ENCODE peak calls at places on chromosomes 6 and 20, in five cellular contexts. One of them, this sample, is unnamed.

GRCh38 chr20:62156592-62157386 is 13.2 kb downstream of the SS18L1 start:
- DNase-seq in H1: no peak
- DNase-seq in stomach: peak; percentile 60
- DNase-seq in sigmoid colon: no peak
- DNase-seq in GM12892: peak; percentile 87
- DNase-seq in this sample: no peak

GRCh38 chr6:75480425-75480824 is 13.2 kb downstream of the FILIP1 start:
- DNase-seq in sigmoid colon: no peak
- DNase-seq in H1: no peak
- DNase-seq in GM12892: no peak
- DNase-seq in stomach: no peak
- DNase-seq in this sample: no peak

GRCh38 chr20:54047048-54047447 is 23.3 kb downstream of the BCAS1 start:
- DNase-seq in GM12892: no peak
- DNase-seq in sigmoid colon: no peak
- DNase-seq in stomach: no peak
- DNase-seq in H1: no peak
- DNase-seq in this sample: no peak

GRCh38 chr6:49264496-49264895 is 198.6 kb downstream of the MMUT start:
- DNase-seq in sigmoid colon: no peak
- DNase-seq in H1: no peak
- DNase-seq in stomach: no peak
- DNase-seq in GM12892: no peak
- DNase-seq in this sample: no peak

GRCh38 chr6:157396026-157396425 is 15.0 kb downstream of the ZDHHC14 start:
- DNase-seq in GM12892: no peak
- DNase-seq in stomach: no peak
- DNase-seq in sigmoid colon: no peak
- DNase-seq in H1: no peak
- DNase-seq in this sample: no peak

GRCh38 chr6:169339731-169340314 is 86.2 kb upstream of the THBS2 start:
- DNase-seq in sigmoid colon: no peak
- DNase-seq in stomach: no peak
- DNase-seq in H1: no peak
- DNase-seq in GM12892: no peak
- DNase-seq in this sample: peak; percentile 75

GRCh38 chr6:15065603-15066002 is 180.3 kb upstream of the JARID2 start:
- DNase-seq in GM12892: no peak
- DNase-seq in sigmoid colon: no peak
- DNase-seq in H1: no peak
- DNase-seq in stomach: no peak
- DNase-seq in this sample: no peak

GRCh38 chr6:158660331-158660730 is 10.5 kb downstream of the SYTL3 start:
- DNase-seq in GM12892: no peak
- DNase-seq in H1: no peak
- DNase-seq in stomach: peak; percentile 52
- DNase-seq in sigmoid colon: peak; percentile 8
- DNase-seq in this sample: no peak

GRCh38 chr6:134293659-134294161 is 24.2 kb downstream of the SGK1 start:
- DNase-seq in GM12892: no peak
- DNase-seq in sigmoid colon: no peak
- DNase-seq in H1: no peak
- DNase-seq in stomach: no peak
- DNase-seq in this sample: no peak

GRCh38 chr6:8736046-8736877 is 300.9 kb upstream of the SLC35B3 start:
- DNase-seq in GM12892: no peak
- DNase-seq in stomach: no peak
- DNase-seq in sigmoid colon: peak; percentile 52
- DNase-seq in H1: no peak
- DNase-seq in this sample: no peak

DNA sequence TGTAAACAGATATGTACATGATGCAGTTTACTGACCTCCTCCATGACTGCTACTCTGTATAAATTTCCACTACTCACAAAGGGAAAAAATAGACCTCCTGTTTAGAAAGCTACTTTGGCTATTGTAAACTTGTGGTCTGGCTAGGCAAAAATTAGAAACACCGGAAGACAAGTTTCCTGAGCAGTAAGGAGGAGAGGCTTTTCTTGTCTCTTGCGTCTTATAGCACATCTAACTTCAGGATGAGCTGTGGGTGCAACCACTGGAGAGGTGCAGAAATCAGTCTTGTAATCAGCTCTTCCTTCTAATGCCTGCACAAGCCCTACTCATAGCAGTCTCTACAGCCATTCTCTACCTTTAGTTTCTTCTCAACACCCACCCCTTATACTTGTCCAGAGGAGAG is 296.5 kb upstream of the SLC35B3 start:
- DNase-seq in H1: no peak
- DNase-seq in GM12892: no peak
- DNase-seq in sigmoid colon: no peak
- DNase-seq in stomach: no peak
- DNase-seq in this sample: no peak
- TF ChIP-seq POLR2AphosphoS5 in H1: no peak
- TF ChIP-seq POLR2AphosphoS5 in GM12892: no peak
- TF ChIP-seq POLR2AphosphoS5 in sigmoid colon: no peak
- TF ChIP-seq POLR2AphosphoS5 in stomach: no peak
- TF ChIP-seq POLR2AphosphoS5 in this sample: no peak

GRCh38 chr6:117463762-117464665 is 18.5 kb upstream of the DCBLD1 start:
- DNase-seq in H1: no peak
- DNase-seq in GM12892: no peak
- DNase-seq in sigmoid colon: no peak
- DNase-seq in stomach: no peak
- DNase-seq in this sample: no peak
- TF ChIP-seq POLR2AphosphoS5 in H1: no peak
- TF ChIP-seq POLR2AphosphoS5 in GM12892: no peak
- TF ChIP-seq POLR2AphosphoS5 in sigmoid colon: no peak
- TF ChIP-seq POLR2AphosphoS5 in stomach: no peak
- TF ChIP-seq POLR2AphosphoS5 in this sample: no peak

GRCh38 chr20:39944861-39945260 is 744.2 kb downstream of the MAFB start:
- DNase-seq in H1: no peak
- DNase-seq in sigmoid colon: no peak
- DNase-seq in GM12892: no peak
- DNase-seq in stomach: no peak
- DNase-seq in this sample: no peak

GRCh38 chr20:39941235-39941634 is 747.8 kb downstream of the MAFB start:
- DNase-seq in sigmoid colon: no peak
- DNase-seq in H1: no peak
- DNase-seq in GM12892: no peak
- DNase-seq in stomach: no peak
- DNase-seq in this sample: no peak

GRCh38 chr20:39946946-39947345 is 742.1 kb downstream of the MAFB start:
- DNase-seq in GM12892: no peak
- DNase-seq in H1: no peak
- DNase-seq in sigmoid colon: no peak
- DNase-seq in stomach: no peak
- DNase-seq in this sample: no peak

GRCh38 chr20:39943336-39943735 is 745.7 kb downstream of the MAFB start:
- DNase-seq in GM12892: no peak
- DNase-seq in sigmoid colon: no peak
- DNase-seq in stomach: no peak
- DNase-seq in H1: no peak
- DNase-seq in this sample: no peak

DNA sequence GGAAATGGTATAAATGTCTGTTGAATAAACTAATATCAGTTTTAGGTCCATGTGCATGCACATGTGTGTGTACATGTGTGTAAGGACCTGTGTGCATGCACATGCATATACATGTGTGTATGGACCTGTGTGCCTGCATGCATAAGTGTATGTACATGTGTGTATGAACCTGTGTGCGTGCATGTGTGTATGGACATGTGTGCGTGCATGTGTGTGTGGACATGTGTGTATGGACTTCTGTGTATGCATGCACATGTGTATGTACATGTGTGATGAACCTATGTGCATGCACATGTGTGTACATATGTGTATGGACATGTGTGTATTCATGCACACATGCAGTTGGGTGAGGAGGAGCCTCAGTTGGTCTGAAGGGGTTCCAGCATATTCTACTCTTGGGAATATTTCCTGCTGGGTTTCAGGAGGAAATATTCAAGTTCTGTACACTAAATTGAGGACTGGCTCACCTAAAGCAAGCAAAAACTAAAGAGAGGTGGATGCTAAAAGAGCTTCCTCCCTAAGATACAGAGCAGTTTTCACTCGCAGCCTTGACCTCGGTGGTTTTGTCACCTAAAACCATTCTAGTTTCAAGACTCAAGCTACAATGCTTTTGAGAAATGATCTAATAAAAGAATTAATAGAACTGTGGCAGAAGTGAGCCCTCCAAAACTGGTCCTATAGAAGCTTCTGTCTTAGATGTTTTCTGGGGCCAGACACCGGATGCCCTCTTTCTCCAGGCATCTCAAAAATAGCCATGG is 742.8 kb downstream of the MAFB start:
- DNase-seq in H1: no peak
- DNase-seq in sigmoid colon: no peak
- DNase-seq in stomach: no peak
- DNase-seq in GM12892: no peak
- DNase-seq in this sample: no peak
- TF ChIP-seq POLR2AphosphoS5 in H1: no peak
- TF ChIP-seq POLR2AphosphoS5 in sigmoid colon: no peak
- TF ChIP-seq POLR2AphosphoS5 in stomach: no peak
- TF ChIP-seq POLR2AphosphoS5 in GM12892: no peak
- TF ChIP-seq POLR2AphosphoS5 in this sample: no peak

DNA sequence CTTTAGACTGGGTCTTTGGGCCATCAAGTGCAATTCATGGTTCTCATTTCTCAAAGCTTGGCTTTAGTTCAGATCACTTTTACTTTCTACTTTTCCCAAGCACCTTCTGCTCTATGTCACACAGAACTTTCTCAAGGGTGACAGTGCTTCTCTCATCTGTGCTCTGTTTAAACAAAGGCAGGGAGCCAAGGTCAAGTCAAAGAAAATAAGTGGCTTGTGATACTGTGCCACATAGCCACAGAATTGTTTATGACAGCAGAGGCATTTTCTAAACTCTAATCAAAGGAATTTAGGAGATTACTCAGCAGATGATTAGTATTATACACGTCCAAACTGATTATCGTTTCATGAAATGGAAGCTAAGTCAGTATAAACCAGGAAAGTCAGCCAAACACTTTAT is 348.0 kb downstream of the HDGFL1 start:
- DNase-seq in stomach: no peak
- DNase-seq in sigmoid colon: no peak
- DNase-seq in GM12892: no peak
- DNase-seq in H1: no peak
- DNase-seq in this sample: no peak
- TF ChIP-seq POLR2AphosphoS5 in stomach: no peak
- TF ChIP-seq POLR2AphosphoS5 in sigmoid colon: peak; percentile 57
- TF ChIP-seq POLR2AphosphoS5 in GM12892: no peak
- TF ChIP-seq POLR2AphosphoS5 in H1: no peak
- TF ChIP-seq POLR2AphosphoS5 in this sample: no peak

GRCh38 chr20:47353697-47354387 is 2.7 kb downstream of the ZMYND8 start:
- DNase-seq in sigmoid colon: no peak
- DNase-seq in GM12892: no peak
- DNase-seq in stomach: no peak
- DNase-seq in H1: no peak
- DNase-seq in this sample: no peak
- TF ChIP-seq POLR2AphosphoS5 in sigmoid colon: no peak
- TF ChIP-seq POLR2AphosphoS5 in GM12892: no peak
- TF ChIP-seq POLR2AphosphoS5 in stomach: no peak
- TF ChIP-seq POLR2AphosphoS5 in H1: no peak
- TF ChIP-seq POLR2AphosphoS5 in this sample: no peak

DNA sequence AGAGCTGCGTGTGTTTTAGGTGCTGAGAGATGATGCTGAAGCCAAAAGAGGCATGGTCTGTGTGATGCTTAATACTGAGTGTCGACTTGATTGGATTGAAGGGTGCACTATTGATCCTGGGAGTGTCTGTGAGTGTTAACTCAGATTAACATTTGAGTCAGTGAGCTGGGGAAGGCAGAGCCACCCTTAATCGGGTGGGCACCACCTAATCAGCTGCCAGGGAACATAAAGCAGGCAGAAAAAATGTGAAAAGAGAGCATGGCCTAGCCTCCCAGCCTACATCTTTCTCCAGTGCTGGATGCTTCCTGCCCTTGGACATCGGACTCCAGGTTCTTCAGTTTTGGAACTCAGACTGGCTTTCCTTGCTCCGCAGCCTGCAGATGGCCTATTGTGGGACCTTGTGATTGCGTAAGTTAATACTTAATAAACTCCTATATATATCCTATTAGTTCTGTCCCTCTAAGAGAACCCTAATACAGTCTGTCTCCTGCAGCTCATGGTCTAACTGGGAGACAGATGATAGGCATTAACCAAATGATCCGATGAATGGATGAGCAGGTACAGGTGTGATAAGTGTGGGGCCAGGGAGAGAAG is 91.6 kb downstream of the TFAP2C start:
- DNase-seq in GM12892: no peak
- DNase-seq in stomach: no peak
- DNase-seq in H1: no peak
- DNase-seq in sigmoid colon: no peak
- DNase-seq in this sample: no peak
- TF ChIP-seq POLR2AphosphoS5 in GM12892: no peak
- TF ChIP-seq POLR2AphosphoS5 in stomach: no peak
- TF ChIP-seq POLR2AphosphoS5 in H1: no peak
- TF ChIP-seq POLR2AphosphoS5 in sigmoid colon: no peak
- TF ChIP-seq POLR2AphosphoS5 in this sample: no peak

GRCh38 chr20:38109657-38110524 is 55.2 kb downstream of the TGM2 start:
- DNase-seq in H1: no peak
- DNase-seq in GM12892: no peak
- DNase-seq in stomach: no peak
- DNase-seq in sigmoid colon: peak; percentile 91
- DNase-seq in this sample: peak; percentile 94

GRCh38 chr20:38110525-38111178 is 54.4 kb downstream of the TGM2 start:
- DNase-seq in H1: no peak
- DNase-seq in stomach: no peak
- DNase-seq in GM12892: no peak
- DNase-seq in sigmoid colon: no peak
- DNase-seq in this sample: peak; percentile 88

GRCh38 chr20:38108438-38109024 is 56.5 kb downstream of the TGM2 start:
- DNase-seq in sigmoid colon: peak; percentile 93
- DNase-seq in GM12892: no peak
- DNase-seq in stomach: no peak
- DNase-seq in H1: no peak
- DNase-seq in this sample: peak; percentile 91

GRCh38 chr20:38111366-38112232 is 53.5 kb downstream of the TGM2 start:
- DNase-seq in GM12892: no peak
- DNase-seq in stomach: no peak
- DNase-seq in H1: no peak
- DNase-seq in sigmoid colon: no peak
- DNase-seq in this sample: peak; percentile 83

DNA sequence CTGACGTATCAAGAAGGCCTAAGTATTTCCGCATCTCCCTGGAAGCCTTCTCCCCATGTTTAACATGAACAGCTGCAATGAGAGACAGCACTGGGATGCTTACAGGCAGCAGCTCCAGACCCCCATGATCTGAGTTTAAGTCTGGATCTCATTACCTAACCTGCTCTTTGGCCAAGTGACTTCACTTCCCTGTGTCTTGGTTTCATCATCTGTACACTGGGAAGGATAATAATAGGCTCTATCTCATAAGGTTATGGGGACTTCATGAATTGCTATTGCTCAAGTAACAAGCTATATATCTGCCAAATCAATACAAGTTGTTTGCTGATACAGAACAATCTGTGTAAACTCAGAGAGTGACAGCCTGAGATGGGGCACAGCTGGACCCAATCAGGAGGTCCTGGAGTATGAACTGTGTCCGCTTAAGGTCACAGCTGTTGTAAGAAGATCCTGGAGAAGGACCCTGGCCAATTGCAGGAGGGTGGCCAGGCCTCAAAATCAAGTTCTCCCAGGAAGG is 56.0 kb downstream of the TGM2 start:
- DNase-seq in sigmoid colon: peak; percentile 94
- DNase-seq in H1: no peak
- DNase-seq in GM12892: no peak
- DNase-seq in stomach: no peak
- DNase-seq in this sample: peak; percentile 92
- TF ChIP-seq POLR2AphosphoS5 in sigmoid colon: peak; percentile 97
- TF ChIP-seq POLR2AphosphoS5 in H1: no peak
- TF ChIP-seq POLR2AphosphoS5 in GM12892: no peak
- TF ChIP-seq POLR2AphosphoS5 in stomach: no peak
- TF ChIP-seq POLR2AphosphoS5 in this sample: peak; percentile 55

GRCh38 chr6:34391711-34392496 is 565 bp downstream of the NUDT3 start:
- DNase-seq in stomach: peak; percentile 55
- DNase-seq in GM12892: peak; percentile 41
- DNase-seq in H1: no peak
- DNase-seq in sigmoid colon: peak; percentile 81
- DNase-seq in this sample: peak; percentile 91
- TF ChIP-seq POLR2AphosphoS5 in stomach: peak; percentile 25
- TF ChIP-seq POLR2AphosphoS5 in GM12892: peak; percentile 61
- TF ChIP-seq POLR2AphosphoS5 in H1: no peak
- TF ChIP-seq POLR2AphosphoS5 in sigmoid colon: peak; percentile 46
- TF ChIP-seq POLR2AphosphoS5 in this sample: no peak